ENCODE peak calls at places on chromosomes 5 and 9, in nine cellular contexts. H, X, D, W, F, I, P, V and Y are unnamed samples.

GRCh38 chr9:91424403-91425176 is 958 bp upstream of the NFIL3 start:
- DNase-seq in I (peak; percentile 51), W (peak; percentile 88), P (peak; percentile 95), H (peak; percentile 92), V (peak; percentile 87), X (peak; percentile 89), D (peak; percentile 96), F (peak; percentile 66), Y (peak; percentile 97)

GRCh38 chr5:20276061-20276958 is 288.3 kb upstream of the CDH18 start:
- DNase-seq in F (peak; percentile 93), X (peak; percentile 84), D (no peak), P (no peak), W (no peak), V (no peak), I (no peak), H (no peak), Y (no peak)

GRCh38 chr5:147892696-147893296 is 13.5 kb downstream of the C5orf46 start:
- DNase-seq in H (no peak), F (peak; percentile 79), X (peak; percentile 1), V (peak; percentile 55), W (no peak), I (no peak), D (no peak), P (no peak), Y (no peak)

GRCh38 chr5:122523776-122524175 is 211.7 kb downstream of the SNCAIP start:
- DNase-seq in F (peak; percentile 27), I (no peak), H (no peak), D (no peak), V (no peak), P (no peak), W (no peak), X (no peak), Y (no peak)

GRCh38 chr9:34380511-34381315 is 4.0 kb upstream of the MYORG start:
- DNase-seq in D (peak; percentile 92), H (peak; percentile 87), W (peak; percentile 80), P (peak; percentile 94), V (peak; percentile 86), F (peak; percentile 44), I (peak; percentile 87), X (peak; percentile 62), Y (peak; percentile 83)

GRCh38 chr5:121967187-121967586 is 5.4 kb downstream of the SRFBP1 start:
- DNase-seq in F (no peak), D (no peak), H (no peak), I (no peak), W (no peak), X (peak; percentile 66), P (no peak), V (no peak), Y (no peak)

GRCh38 chr9:79642671-79643070 is 70.9 kb downstream of the TLE4 start:
- DNase-seq in H (no peak), I (no peak), V (no peak), D (no peak), P (no peak), W (no peak), X (no peak), F (no peak), Y (no peak)

GRCh38 chr5:50352390-50352789 is 88.7 kb downstream of the EMB start:
- DNase-seq in X (no peak), V (no peak), D (no peak), I (no peak), F (no peak), H (no peak), P (no peak), W (no peak), Y (no peak)

GRCh38 chr9:35350827-35351549 is 138.9 kb upstream of the RUSC2 start:
- DNase-seq in D (no peak), V (no peak), X (peak; percentile 93), H (no peak), P (no peak), I (no peak), W (no peak), F (no peak), Y (no peak)

GRCh38 chr9:37960631-37961030 is 56.7 kb upstream of the SLC25A51 start:
- DNase-seq in P (no peak), W (no peak), H (no peak), D (no peak), X (no peak), F (no peak), I (no peak), V (no peak), Y (no peak)

GRCh38 chr9:130770679-130771442 is 64.2 kb upstream of the ABL1 start:
- DNase-seq in V (no peak), X (peak; percentile 82), I (peak; percentile 49), H (no peak), D (no peak), P (no peak), F (peak; percentile 47), W (no peak), Y (no peak)

GRCh38 chr9:6567140-6567591 is 78.4 kb downstream of the GLDC start:
- DNase-seq in I (no peak), H (no peak), F (peak; percentile 98), P (no peak), V (no peak), X (peak; percentile 97), D (no peak), W (no peak), Y (no peak)

GRCh38 chr5:65506961-65507360 is 25.2 kb upstream of the ADAMTS6 start:
- DNase-seq in H (no peak), W (no peak), V (no peak), I (no peak), F (no peak), X (peak; percentile 65), P (no peak), D (no peak), Y (no peak)

GRCh38 chr5:38613475-38613874 is 57.0 kb upstream of the LIFR start:
- DNase-seq in D (no peak), X (no peak), F (no peak), H (no peak), I (no peak), W (no peak), V (no peak), P (no peak), Y (no peak)

GRCh38 chr9:20319641-20320337 is 302.5 kb downstream of the MLLT3 start:
- DNase-seq in V (no peak), H (no peak), X (peak; percentile 88), D (no peak), W (no peak), F (peak; percentile 85), I (no peak), P (no peak), Y (no peak)

GRCh38 chr9:6305954-6306563 is 22.1 kb upstream of the TPD52L3 start:
- DNase-seq in X (peak; percentile 50), W (no peak), H (no peak), D (no peak), V (no peak), F (peak; percentile 46), I (peak; percentile 50), P (no peak), Y (no peak)

GRCh38 chr9:96417610-96418073 is 528 bp downstream of the ZNF367 start:
- DNase-seq in F (no peak), X (no peak), D (peak; percentile 88), P (peak; percentile 91), W (no peak), V (peak; percentile 24), H (peak; percentile 65), I (no peak), Y (peak; percentile 22)

GRCh38 chr5:50320131-50320749 is 120.8 kb downstream of the EMB start:
- DNase-seq in P (no peak), I (peak; percentile 44), V (no peak), D (no peak), F (no peak), W (no peak), X (no peak), H (no peak), Y (no peak)

GRCh38 chr9:503881-504852 is 289.5 kb downstream of the DOCK8 start:
- DNase-seq in P (peak; percentile 97), I (peak; percentile 91), D (peak; percentile 90), F (peak; percentile 81), W (peak; percentile 78), V (peak; percentile 88), H (peak; percentile 87), X (peak; percentile 24), Y (peak; percentile 74)

GRCh38 chr5:151741678-151742423 is 16.6 kb downstream of the ATOX1 start:
- DNase-seq in F (peak; percentile 81), D (no peak), X (peak; percentile 83), W (no peak), H (no peak), V (no peak), I (no peak), P (no peak), Y (no peak)

GRCh38 chr9:109482391-109482916 is 15.7 kb downstream of the PTPN3 start:
- DNase-seq in I (no peak), P (no peak), F (no peak), D (no peak), W (no peak), X (no peak), H (no peak), V (no peak), Y (no peak)

GRCh38 chr5:72209515-72210115 is 102.3 kb downstream of the MAP1B start:
- DNase-seq in D (no peak), I (no peak), H (no peak), F (peak; percentile 61), P (no peak), V (no peak), X (no peak), W (no peak), Y (no peak)

GRCh38 chr5:40774626-40775025 is 18.9 kb upstream of the TTC33 start:
- DNase-seq in P (no peak), V (no peak), F (no peak), X (no peak), H (no peak), D (no peak), W (no peak), I (no peak), Y (no peak)
- TF ChIP-seq CTCF in P (no peak), V (no peak), F (no peak), X (peak; percentile 3), H (no peak), D (no peak), W (no peak), I (peak; percentile 33), Y (no peak)

DNA sequence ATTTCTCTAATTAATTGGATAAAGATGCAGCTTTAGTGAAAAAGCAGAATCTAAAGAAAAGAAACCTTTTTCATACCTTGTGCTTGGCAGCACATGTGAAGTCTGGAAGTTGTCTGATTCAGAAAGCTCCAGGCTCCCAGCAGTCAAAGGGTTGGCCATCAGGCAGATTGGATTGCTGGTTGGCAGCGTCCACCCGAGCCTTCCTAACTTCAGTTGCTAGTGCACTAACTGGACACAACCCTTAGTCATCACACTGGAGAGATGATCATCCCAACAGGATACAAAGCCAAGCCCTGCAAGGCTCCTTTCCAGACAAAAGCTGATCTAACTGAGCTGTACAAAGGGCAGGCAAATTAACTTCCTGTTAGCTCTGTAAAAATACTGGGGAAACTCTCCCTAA is 185.5 kb downstream of the SNX18 start:
- DNase-seq in V (no peak), D (peak; percentile 66), H (no peak), W (peak; percentile 72), I (no peak), F (peak; percentile 44), X (peak; percentile 93), P (no peak), Y (peak; percentile 59)
- H3K27ac ChIP-seq in V (peak overlapping the region; percentile 18), D (no peak overlapping the region), H (no peak overlapping the region), W (peak overlapping the region; percentile 18), I (no peak overlapping the region), F (no peak overlapping the region), X (peak overlapping the region; percentile 87), P (peak overlapping the region; percentile 14), Y (peak overlapping the region; percentile 71)

GRCh38 chr5:36017622-36018021 is 26.4 kb upstream of the UGT3A1 start:
- DNase-seq in V (peak; percentile 39), I (no peak), F (no peak), W (no peak), D (no peak), P (no peak), X (no peak), H (no peak), Y (no peak)
- H3K9me3 ChIP-seq in V (peaks cover 16% of the 10 kb centered on the region), I (peaks cover 6% of the 10 kb centered on the region), F (peaks cover 6% of the 10 kb centered on the region), W (peaks cover 9% of the 10 kb centered on the region), D (peaks cover 7% of the 10 kb centered on the region), P (peaks cover 19% of the 10 kb centered on the region), X (no peaks in the 10 kb centered on the region), H (peaks cover 16% of the 10 kb centered on the region), Y (peaks cover 7% of the 10 kb centered on the region)

GRCh38 chr5:61623401-61624069 is 291.5 kb downstream of the ZSWIM6 start:
- DNase-seq in D (no peak), W (no peak), F (no peak), X (no peak), I (no peak), P (no peak), V (no peak), H (no peak), Y (no peak)
- TF ChIP-seq CTCF in D (no peak), W (no peak), F (peak; percentile 31), X (peak; percentile 18), I (peak; percentile 20), P (no peak), V (peak; percentile 16), H (no peak), Y (no peak)